ENCODE peak calls at places on chromosomes 3 and 15, in seven cellular contexts. D is aorta, O is uterus, X is SJSA1, G is Karpas-422, Z is cardiac muscle cell, W is right atrium auricular region. K is an unnamed sample.
A peak's percentile ranks its signal among the peaks of the same experiment; 100 is the strongest.

GRCh38 chr15:48432688-48433087 is 101.5 kb downstream of the DUT start:
- DNase-seq in D (no peak), O (no peak), X (no peak), G (no peak), Z (no peak), W (no peak), K (no peak)

GRCh38 chr15:77059761-77060345 is 11.1 kb downstream of the TSPAN3 start:
- DNase-seq in D (no peak), O (no peak), X (no peak), G (no peak), Z (no peak), W (no peak), K (no peak)

GRCh38 chr3:116966649-116967048 is 257.1 kb downstream of the TUSC7 start:
- DNase-seq in D (no peak), O (no peak), X (no peak), G (no peak), Z (no peak), W (no peak), K (no peak)

GRCh38 chr3:174869448-174869847 is 10.3 kb downstream of the NAALADL2 start:
- DNase-seq in D (no peak), O (no peak), X (no peak), G (no peak), Z (no peak), W (no peak), K (no peak)

GRCh38 chr15:72902245-72902928 is 118.8 kb upstream of the ADPGK start:
- DNase-seq in D (peak; percentile 89), O (no peak), X (peak; percentile 91), G (no peak), Z (no peak), W (peak; percentile 77), K (peak; percentile 32)

GRCh38 chr15:77034620-77035467 is 36.1 kb downstream of the TSPAN3 start:
- DNase-seq in D (peak; percentile 84), O (no peak), X (no peak), G (peak; percentile 86), Z (no peak), W (peak; percentile 55), K (peak; percentile 40)

GRCh38 chr3:46386206-46386605 is 15.5 kb downstream of the CCR5 start:
- DNase-seq in D (no peak), O (no peak), X (no peak), G (no peak), Z (no peak), W (no peak), K (no peak)

GRCh38 chr3:141929341-141929995 is 53.0 kb downstream of the ATP1B3 start:
- DNase-seq in D (peak; percentile 8), O (no peak), X (no peak), G (no peak), Z (no peak), W (peak; percentile 50), K (no peak)

GRCh38 chr3:47910233-47910632 is 106.0 kb downstream of the MAP4 start:
- DNase-seq in D (no peak), O (no peak), X (no peak), G (no peak), Z (no peak), W (no peak), K (no peak)

GRCh38 chr3:142481196-142481595 is 33.4 kb upstream of the XRN1 start:
- DNase-seq in D (no peak), O (no peak), X (no peak), G (no peak), Z (no peak), W (no peak), K (no peak)

GRCh38 chr3:84891851-84892250 is 66.9 kb upstream of the CADM2 start:
- DNase-seq in D (no peak), O (no peak), X (no peak), G (no peak), Z (no peak), W (no peak), K (no peak)

GRCh38 chr15:77869021-77869895 is 208.3 kb downstream of the TBC1D2B start:
- DNase-seq in D (peak; percentile 61), O (no peak), X (no peak), G (no peak), Z (no peak), W (no peak), K (no peak)

GRCh38 chr15:77589839-77590238 is 42.9 kb downstream of the LINGO1 start:
- DNase-seq in D (no peak), O (no peak), X (no peak), G (no peak), Z (no peak), W (no peak), K (no peak)

DNA sequence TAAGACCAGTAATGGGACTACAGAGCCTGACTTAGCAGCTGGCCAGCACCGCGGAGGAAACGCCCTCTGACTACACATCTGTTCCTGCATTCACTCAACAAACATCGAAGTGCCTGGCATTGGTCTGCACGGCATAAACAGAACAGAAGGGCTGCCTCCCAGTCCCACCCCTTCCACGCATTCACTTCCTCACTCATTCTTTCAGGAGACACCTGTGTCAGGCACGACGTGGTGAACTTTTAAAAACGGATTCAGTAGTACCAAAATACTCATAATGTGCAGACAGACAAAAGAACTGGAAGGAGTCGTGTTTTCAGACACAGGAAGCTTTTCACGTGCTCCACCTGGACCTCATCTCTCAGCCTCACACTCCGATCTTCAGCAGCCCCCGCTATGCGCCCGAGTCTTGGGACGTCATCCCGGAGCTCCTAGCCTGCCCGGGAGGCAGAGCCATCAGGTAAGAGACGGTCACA is 123.3 kb downstream of the XXYLT1 start:
- DNase-seq in D (no peak), O (peak; percentile 47), X (peak; percentile 45), G (no peak), Z (no peak), W (no peak), K (peak; percentile 83)
- H3K4me3 ChIP-seq in D (no peak overlapping the region), O (no peak overlapping the region), X (no peak overlapping the region), G (no peak overlapping the region), Z (no peak overlapping the region), W (no peak overlapping the region), K (peak overlapping the region; percentile 28)

GRCh38 chr3:128496602-128497304 is 3.8 kb upstream of the GATA2 start:
- DNase-seq in D (no peak), O (peak; percentile 63), X (no peak), G (no peak), Z (no peak), W (no peak), K (no peak)
- H3K27me3 ChIP-seq in D (no peaks in the 10 kb centered on the region), O (no peaks in the 10 kb centered on the region), X (no peaks in the 10 kb centered on the region), G (no peaks in the 10 kb centered on the region), Z (peaks cover 61% of the 10 kb centered on the region), W (peaks cover 17% of the 10 kb centered on the region), K (peaks cover 83% of the 10 kb centered on the region)

DNA sequence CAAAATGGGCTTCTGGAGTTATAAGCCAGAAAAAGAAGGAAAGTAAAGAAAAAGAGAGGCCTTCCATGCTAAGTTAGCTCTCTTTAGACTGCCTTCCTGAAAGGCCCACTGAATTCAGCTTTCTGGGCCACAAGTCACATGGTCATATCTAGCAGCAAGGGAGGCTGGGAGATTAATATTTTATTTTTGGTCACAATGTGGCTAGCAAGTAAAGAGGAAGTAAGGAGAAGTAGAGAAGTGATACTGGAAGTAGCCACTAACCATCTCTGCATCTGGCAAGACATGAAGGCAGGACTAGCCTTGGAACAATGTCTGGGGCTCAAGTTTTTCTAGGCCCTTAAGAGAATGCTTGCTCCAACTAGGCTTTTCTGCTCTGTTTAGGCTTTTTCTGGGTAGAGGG is 81.8 kb upstream of the UBE2E1 start:
- DNase-seq in D (no peak), O (no peak), X (no peak), G (peak; percentile 74), Z (no peak), W (no peak), K (no peak)
- H3K4me3 ChIP-seq in D (no peak overlapping the region), O (no peak overlapping the region), X (no peak overlapping the region), G (no peak overlapping the region), Z (no peak overlapping the region), W (no peak overlapping the region), K (no peak overlapping the region)

GRCh38 chr15:31461375-31461774 is 134.7 kb downstream of the KLF13 start:
- DNase-seq in D (no peak), O (peak; percentile 11), X (no peak), G (no peak), Z (no peak), W (peak; percentile 57), K (peak; percentile 21)
- H3K27me3 ChIP-seq in D (no peaks in the 10 kb centered on the region), O (no peaks in the 10 kb centered on the region), X (no peaks in the 10 kb centered on the region), G (no peaks in the 10 kb centered on the region), Z (no peaks in the 10 kb centered on the region), W (no peaks in the 10 kb centered on the region), K (no peaks in the 10 kb centered on the region)